ENCODE peak calls at places on chromosomes 13 and 19, in five cellular contexts. Q, L, J, E and P are unnamed samples.

GRCh38 chr13:51599444-51600176 is 15.3 kb downstream of the WDFY2 start:
- DNase-seq in Q (no peak), L (no peak), J (no peak), E (no peak), P (no peak)

GRCh38 chr13:46679369-46680180 is 117.4 kb downstream of the ESD start:
- DNase-seq in Q (no peak), L (peak; percentile 39), J (no peak), E (no peak), P (no peak)

GRCh38 chr13:22596157-22596863 is 584.5 kb upstream of the SGCG start:
- DNase-seq in Q (no peak), L (no peak), J (no peak), E (no peak), P (peak; percentile 53)

GRCh38 chr13:102198418-102199322 is 203.2 kb downstream of the FGF14 start:
- DNase-seq in Q (no peak), L (no peak), J (no peak), E (no peak), P (peak; percentile 23)

GRCh38 chr13:35144496-35144895 is 202.4 kb downstream of the NBEA start:
- DNase-seq in Q (no peak), L (no peak), J (no peak), E (no peak), P (no peak)

GRCh38 chr19:44576843-44577565 is 36.4 kb upstream of the IGSF23 start:
- DNase-seq in Q (no peak), L (peak; percentile 29), J (no peak), E (no peak), P (no peak)

GRCh38 chr19:29293736-29294342 is 80.9 kb upstream of the UQCRFS1 start:
- DNase-seq in Q (no peak), L (no peak), J (no peak), E (peak; percentile 41), P (no peak)

GRCh38 chr13:39415403-39415802 is 187.6 kb downstream of the LHFPL6 start:
- DNase-seq in Q (peak; percentile 56), L (peak; percentile 73), J (peak; percentile 30), E (peak; percentile 68), P (peak; percentile 57)

GRCh38 chr19:40305403-40305802 is 20.3 kb upstream of the AKT2 start:
- DNase-seq in Q (peak; percentile 56), L (peak; percentile 85), J (peak; percentile 57), E (peak; percentile 86), P (peak; percentile 89)

GRCh38 chr19:3710265-3710812 is 2.2 kb downstream of the TJP3 start:
- DNase-seq in Q (peak; percentile 68), L (peak; percentile 61), J (peak; percentile 74), E (peak; percentile 77), P (peak; percentile 68)

GRCh38 chr19:48147597-48148175 is 22.5 kb downstream of the LIG1 start:
- DNase-seq in Q (no peak), L (no peak), J (no peak), E (no peak), P (no peak)

GRCh38 chr13:76505437-76505836 is 380.8 kb downstream of the KCTD12 start:
- DNase-seq in Q (no peak), L (no peak), J (no peak), E (no peak), P (no peak)

GRCh38 chr19:48779636-48780035 is 24.3 kb downstream of the FGF21 start:
- DNase-seq in Q (no peak), L (no peak), J (no peak), E (no peak), P (no peak)

GRCh38 chr19:49110567-49110966 is 3.6 kb upstream of the LIN7B start:
- DNase-seq in Q (no peak), L (no peak), J (no peak), E (no peak), P (no peak)

GRCh38 chr19:41696402-41697197 is 8.5 kb upstream of the CEACAM7 start:
- DNase-seq in Q (no peak), L (no peak), J (no peak), E (peak; percentile 48), P (no peak)

GRCh38 chr19:31289381-31289880 is 59.8 kb downstream of the TSHZ3 start:
- DNase-seq in Q (no peak), L (no peak), J (no peak), E (peak; percentile 41), P (no peak)

GRCh38 chr13:31594056-31594455 is 145.3 kb upstream of the RXFP2 start:
- DNase-seq in Q (no peak), L (no peak), J (no peak), E (no peak), P (no peak)

GRCh38 chr19:17557461-17557860 is 2.0 kb downstream of the COLGALT1 start:
- DNase-seq in Q (no peak), L (no peak), J (no peak), E (no peak), P (no peak)

GRCh38 chr19:46317339-46317738 is 20.5 kb downstream of the HIF3A start:
- DNase-seq in Q (no peak), L (no peak), J (no peak), E (no peak), P (no peak)

GRCh38 chr13:47239025-47239424 is 342.2 kb upstream of the HTR2A start:
- DNase-seq in Q (no peak), L (no peak), J (no peak), E (no peak), P (no peak)

GRCh38 chr13:99983401-99984133 is 2.0 kb downstream of the ZIC2 start:
- DNase-seq in Q (no peak), L (no peak), J (no peak), E (no peak), P (peak; percentile 16)

GRCh38 chr19:11479470-11480080 is 1.3 kb downstream of the ELAVL3 start:
- DNase-seq in Q (peak; percentile 34), L (peak; percentile 73), J (no peak), E (no peak), P (peak; percentile 70)

GRCh38 chr19:46607441-46607841 is 6.3 kb downstream of the CALM3 start:
- DNase-seq in Q (no peak), L (no peak), J (no peak), E (peak; percentile 63), P (no peak)

GRCh38 chr19:58227964-58228583 is 640 bp upstream of the ZNF544 start:
- DNase-seq in Q (no peak), L (peak; percentile 26), J (no peak), E (no peak), P (no peak)

GRCh38 chr19:46944918-46945628 is 74.6 kb upstream of the NPAS1 start:
- DNase-seq in Q (peak; percentile 77), L (peak; percentile 48), J (peak; percentile 34), E (peak; percentile 90), P (peak; percentile 62)

GRCh38 chr13:50340566-50341287 is 325.5 kb downstream of the KCNRG start:
- DNase-seq in Q (no peak), L (peak; percentile 32), J (no peak), E (no peak), P (peak; percentile 34)

GRCh38 chr13:109402976-109403375 is 383.4 kb downstream of the IRS2 start:
- DNase-seq in Q (no peak), L (no peak), J (no peak), E (no peak), P (no peak)

GRCh38 chr13:113562866-113563265 is 21.7 kb upstream of the TFDP1 start:
- DNase-seq in Q (no peak), L (no peak), J (peak; percentile 10), E (no peak), P (no peak)

GRCh38 chr19:7494416-7495098 is 5.7 kb upstream of the PEX11G start:
- DNase-seq in Q (peak; percentile 48), L (peak; percentile 92), J (peak; percentile 40), E (peak; percentile 76), P (peak; percentile 58)

GRCh38 chr19:13277104-13277809 is 127.0 kb downstream of the IER2 start:
- DNase-seq in Q (peak; percentile 31), L (peak; percentile 63), J (no peak), E (no peak), P (peak; percentile 82)

GRCh38 chr13:30116379-30116778 is 191.0 kb downstream of the KATNAL1 start:
- DNase-seq in Q (no peak), L (no peak), J (no peak), E (no peak), P (no peak)

GRCh38 chr19:43798546-43799409 is 3.5 kb downstream of the LYPD5 start:
- DNase-seq in Q (no peak), L (no peak), J (peak; percentile 80), E (no peak), P (peak; percentile 7)

DNA sequence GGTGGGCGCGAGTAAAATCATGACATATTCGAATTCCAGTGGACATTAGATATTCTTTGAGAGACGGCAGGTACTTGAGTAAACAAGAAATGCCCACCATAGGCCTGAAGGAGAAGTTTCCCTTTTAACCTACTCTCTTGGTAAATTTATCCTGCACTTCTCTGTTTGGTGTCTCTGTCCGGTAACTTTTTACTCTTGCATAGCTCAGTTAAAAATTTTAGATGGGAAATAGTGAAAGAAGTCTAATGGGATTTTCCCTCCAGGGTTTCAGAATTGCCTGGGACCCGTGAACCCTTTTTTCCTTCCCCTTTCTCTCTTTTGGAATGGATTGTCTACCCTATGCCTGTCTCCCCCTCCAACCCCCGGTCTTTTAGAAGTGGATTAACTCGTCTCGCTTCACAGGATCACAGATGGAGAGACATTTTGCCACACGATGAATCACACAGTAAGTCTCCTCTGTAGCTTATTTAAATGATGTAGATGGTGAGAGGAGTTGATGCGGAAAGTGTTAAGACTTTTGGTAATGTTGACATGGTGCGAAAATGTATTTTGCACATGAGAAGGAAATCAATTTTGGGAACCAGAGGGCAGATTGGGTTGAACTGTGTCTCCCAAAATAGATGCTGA is 511 bp upstream of the MIPEP start:
- DNase-seq in Q (no peak), L (no peak), J (no peak), E (no peak), P (no peak)
- H3K4me3 ChIP-seq in Q (peak overlapping the region; percentile 98), L (peak overlapping the region; percentile 87), J (peak overlapping the region; percentile 79), E (peak overlapping the region; percentile 74), P (peak overlapping the region; percentile 78)

GRCh38 chr13:34145061-34145460 is 327.1 kb downstream of the RFC3 start:
- DNase-seq in Q (no peak), L (no peak), J (no peak), E (no peak), P (no peak)

GRCh38 chr13:34148359-34148758 is 330.4 kb downstream of the RFC3 start:
- DNase-seq in Q (no peak), L (no peak), J (no peak), E (no peak), P (no peak)

GRCh38 chr13:34139660-34140059 is 321.7 kb downstream of the RFC3 start:
- DNase-seq in Q (no peak), L (no peak), J (no peak), E (no peak), P (no peak)

DNA sequence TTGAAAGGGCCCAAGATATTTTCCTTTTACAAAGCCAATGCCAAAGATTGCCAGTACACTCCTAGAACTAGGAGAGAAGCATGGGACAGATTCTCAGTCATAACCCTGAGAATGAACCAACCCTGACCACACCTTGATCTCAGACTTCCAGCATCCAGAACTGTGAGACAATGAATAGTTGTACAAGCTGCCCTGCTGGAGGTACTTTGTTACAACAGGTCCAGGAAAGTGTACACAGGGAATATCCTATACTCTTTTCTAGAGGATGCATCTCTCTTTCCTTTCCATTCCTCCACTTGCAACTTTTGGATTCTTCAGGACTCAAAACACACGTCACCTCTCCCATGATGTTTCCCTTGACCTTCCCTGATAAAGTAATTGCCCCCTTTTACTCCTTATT is 325.7 kb downstream of the RFC3 start:
- DNase-seq in Q (no peak), L (no peak), J (no peak), E (no peak), P (no peak)
- TF ChIP-seq CTCF in Q (no peak), L (no peak), J (no peak), E (no peak), P (no peak)

GRCh38 chr19:55078996-55079395 is 3.3 kb downstream of the EPS8L1 start:
- DNase-seq in Q (no peak), L (no peak), J (no peak), E (no peak), P (no peak)
- H3K27me3 ChIP-seq in Q (peaks cover 92% of the 10 kb centered on the region), L (no peaks in the 10 kb centered on the region), J (peaks cover 4% of the 10 kb centered on the region), E (peaks cover 21% of the 10 kb centered on the region), P (peaks cover 62% of the 10 kb centered on the region)

GRCh38 chr13:48320396-48320790 is 16.8 kb downstream of the RB1 start:
- DNase-seq in Q (no peak), L (no peak), J (no peak), E (no peak), P (no peak)
- H3K4me3 ChIP-seq in Q (peak overlapping the region; percentile 59), L (no peak overlapping the region), J (peak overlapping the region; percentile 9), E (peak overlapping the region; percentile 10), P (no peak overlapping the region)